ENCODE peak calls at places on chromosome 6, in four cellular contexts. O is WTC11, W is K562, J is GM12878. Q is an unnamed sample.

GRCh38 chr6:80182291-80182690 is 75.8 kb downstream of the BCKDHB start:
- DNase-seq in O (no peak), W (no peak), J (no peak), Q (no peak)

GRCh38 chr6:55212147-55212546 is 37.8 kb downstream of the HCRTR2 start:
- DNase-seq in O (no peak), J (no peak), W (no peak), Q (no peak)

GRCh38 chr6:163776549-163777378 is 362.2 kb downstream of the QKI start:
- DNase-seq in W (no peak), J (no peak), O (no peak), Q (no peak)

GRCh38 chr6:68655028-68655427 is 19.9 kb downstream of the ADGRB3 start:
- DNase-seq in W (no peak), J (no peak), O (no peak), Q (no peak)

GRCh38 chr6:89655122-89655521 is 16.6 kb upstream of the LYRM2 start:
- DNase-seq in J (no peak), O (no peak), W (no peak), Q (no peak)

GRCh38 chr6:9620263-9620662 is 794.6 kb downstream of the TFAP2A start:
- DNase-seq in J (no peak), W (no peak), O (no peak), Q (no peak)

GRCh38 chr6:79824231-79824630 is 123.1 kb downstream of the ELOVL4 start:
- DNase-seq in O (no peak), W (no peak), J (no peak), Q (no peak)

GRCh38 chr6:56223995-56224394 is 23.4 kb downstream of the COL21A1 start:
- DNase-seq in O (no peak), J (no peak), W (no peak), Q (no peak)

GRCh38 chr6:99458319-99458718 is 33.2 kb upstream of the PNISR start:
- DNase-seq in J (no peak), O (no peak), W (peak), Q (peak)

GRCh38 chr6:10507298-10507697 is 13.9 kb upstream of the GCNT2 start:
- DNase-seq in J (no peak), O (no peak), W (no peak), Q (no peak)

GRCh38 chr6:30007132-30007764 is 53.8 kb upstream of the POLR1H start:
- DNase-seq in J (no peak), O (peak), W (no peak), Q (no peak)

DNA sequence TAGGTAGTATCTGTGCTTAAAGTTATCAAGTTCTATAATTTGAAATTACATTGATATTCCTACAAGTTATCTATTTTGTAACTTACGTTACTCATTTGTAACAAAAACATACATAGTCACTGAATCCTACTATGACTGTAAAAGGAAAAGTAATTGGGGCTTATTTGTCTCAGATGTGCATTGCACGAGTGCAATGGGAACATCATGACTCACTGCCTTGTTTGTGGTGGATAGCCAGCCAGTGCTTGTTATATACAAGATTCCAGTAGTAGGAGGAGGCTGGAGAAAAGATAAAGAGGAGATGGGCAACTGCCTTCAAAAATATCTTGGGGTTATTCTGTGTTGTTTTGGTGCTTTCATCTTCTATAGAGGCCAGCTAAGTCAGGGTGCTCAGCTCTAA is 164.1 kb downstream of the RNF144B start:
- DNase-seq in W (no peak), O (no peak), J (no peak), Q (no peak)
- TF ChIP-seq ESRRA in W (no peak), O (no peak), J (no peak), Q (no peak)

DNA sequence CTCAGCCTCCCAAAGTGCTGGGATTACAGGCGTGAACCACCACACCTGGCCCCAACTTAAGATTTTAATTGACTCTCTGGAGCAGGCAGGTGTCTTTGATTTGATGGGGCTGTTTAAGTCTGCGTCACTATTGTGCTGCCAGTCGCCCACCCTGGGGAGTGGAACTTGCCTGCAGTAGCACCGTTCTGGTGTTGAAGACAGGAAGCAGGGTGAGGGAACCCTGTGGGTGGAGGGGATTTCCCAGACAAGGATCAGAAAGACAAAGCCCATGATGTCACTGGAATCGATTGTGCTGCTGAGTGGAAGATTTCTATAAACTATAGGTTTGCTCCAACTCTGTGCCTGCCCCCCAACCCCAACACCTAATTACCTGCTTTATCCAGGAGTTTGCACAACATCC is 11.0 kb downstream of the ALDH8A1 start:
- DNase-seq in J (peak), O (no peak), W (no peak), Q (no peak)
- TF ChIP-seq SP1 in J (no peak), O (no peak), W (no peak), Q (no peak)

GRCh38 chr6:125940691-125941090 is 15.9 kb upstream of the HINT3 start:
- DNase-seq in J (no peak), W (no peak), O (no peak), Q (no peak)
- TF ChIP-seq ESRRA in J (no peak), W (no peak), O (no peak), Q (no peak)

GRCh38 chr6:130240232-130240631 is 17.5 kb upstream of the SAMD3 start:
- DNase-seq in W (no peak), J (no peak), O (no peak), Q (no peak)
- TF ChIP-seq SP1 in W (no peak), J (no peak), O (no peak), Q (no peak)

GRCh38 chr6:149899926-149900619 is 2.2 kb upstream of the RAET1E start:
- DNase-seq in W (no peak), O (no peak), J (no peak), Q (no peak)
- TF ChIP-seq ESRRA in W (no peak), O (no peak), J (no peak), Q (no peak)